ENCODE peak calls at places on chromosomes 6 and 20, in seven cellular contexts. One of them, this sample, is unnamed.
A peak's percentile ranks its signal among the peaks of the same experiment; 100 is the strongest.

GRCh38 chr20:7459123-7459522 is 481.1 kb downstream of the HAO1 start:
- DNase-seq in ovary: no peak
- DNase-seq in upper lobe of left lung: no peak
- DNase-seq in GM12878: no peak
- DNase-seq in body of pancreas: no peak
- DNase-seq in IMR-90: no peak
- DNase-seq in stomach: no peak
- DNase-seq in this sample: no peak

GRCh38 chr20:61314326-61315010 is 62.4 kb downstream of the CDH4 start:
- DNase-seq in stomach: no peak
- DNase-seq in ovary: no peak
- DNase-seq in IMR-90: no peak
- DNase-seq in GM12878: no peak
- DNase-seq in upper lobe of left lung: no peak
- DNase-seq in body of pancreas: no peak
- DNase-seq in this sample: no peak

GRCh38 chr6:29011276-29011734 is 6.2 kb upstream of the ZNF311 start:
- DNase-seq in IMR-90: peak; percentile 51
- DNase-seq in body of pancreas: peak; percentile 37
- DNase-seq in GM12878: no peak
- DNase-seq in stomach: no peak
- DNase-seq in ovary: peak; percentile 67
- DNase-seq in upper lobe of left lung: peak; percentile 73
- DNase-seq in this sample: no peak

GRCh38 chr20:49567421-49568256 is at the start of gene PTGIS:
- DNase-seq in GM12878: no peak
- DNase-seq in body of pancreas: peak; percentile 34
- DNase-seq in upper lobe of left lung: peak; percentile 88
- DNase-seq in stomach: peak; percentile 25
- DNase-seq in IMR-90: no peak
- DNase-seq in ovary: peak; percentile 61
- DNase-seq in this sample: no peak

GRCh38 chr20:58691773-58692578 is 624 bp upstream of the NPEPL1 start:
- DNase-seq in GM12878: no peak
- DNase-seq in body of pancreas: peak; percentile 35
- DNase-seq in ovary: peak; percentile 70
- DNase-seq in upper lobe of left lung: peak; percentile 58
- DNase-seq in stomach: peak; percentile 41
- DNase-seq in IMR-90: no peak
- DNase-seq in this sample: no peak

GRCh38 chr20:54177378-54177777 is 3.6 kb upstream of the CYP24A1 start:
- DNase-seq in IMR-90: no peak
- DNase-seq in upper lobe of left lung: no peak
- DNase-seq in body of pancreas: no peak
- DNase-seq in stomach: no peak
- DNase-seq in GM12878: no peak
- DNase-seq in ovary: no peak
- DNase-seq in this sample: no peak

GRCh38 chr6:164929155-164929977 is 380.0 kb downstream of the C6orf118 start:
- DNase-seq in body of pancreas: no peak
- DNase-seq in upper lobe of left lung: no peak
- DNase-seq in IMR-90: no peak
- DNase-seq in ovary: no peak
- DNase-seq in GM12878: no peak
- DNase-seq in stomach: no peak
- DNase-seq in this sample: no peak

GRCh38 chr20:8255945-8256632 is 124.0 kb downstream of the PLCB1 start:
- DNase-seq in stomach: no peak
- DNase-seq in IMR-90: no peak
- DNase-seq in upper lobe of left lung: no peak
- DNase-seq in body of pancreas: no peak
- DNase-seq in ovary: no peak
- DNase-seq in GM12878: no peak
- DNase-seq in this sample: no peak

GRCh38 chr6:43924222-43924702 is 154.3 kb downstream of the VEGFA start:
- DNase-seq in body of pancreas: peak; percentile 53
- DNase-seq in stomach: peak; percentile 61
- DNase-seq in ovary: no peak
- DNase-seq in IMR-90: peak; percentile 56
- DNase-seq in GM12878: peak; percentile 21
- DNase-seq in upper lobe of left lung: peak; percentile 82
- DNase-seq in this sample: peak; percentile 41

GRCh38 chr6:144149894-144150672 is at the start of gene STX11:
- DNase-seq in body of pancreas: peak; percentile 51
- DNase-seq in ovary: peak; percentile 41
- DNase-seq in IMR-90: peak; percentile 29
- DNase-seq in stomach: peak; percentile 67
- DNase-seq in GM12878: peak; percentile 57
- DNase-seq in upper lobe of left lung: peak; percentile 96
- DNase-seq in this sample: peak; percentile 54

GRCh38 chr20:48908661-48909316 is 12.7 kb upstream of the ARFGEF2 start:
- DNase-seq in ovary: no peak
- DNase-seq in upper lobe of left lung: no peak
- DNase-seq in body of pancreas: no peak
- DNase-seq in stomach: no peak
- DNase-seq in IMR-90: no peak
- DNase-seq in GM12878: no peak
- DNase-seq in this sample: no peak

GRCh38 chr20:41407617-41408016 is 41.0 kb upstream of the EMILIN3 start:
- DNase-seq in body of pancreas: no peak
- DNase-seq in stomach: no peak
- DNase-seq in ovary: no peak
- DNase-seq in IMR-90: no peak
- DNase-seq in upper lobe of left lung: no peak
- DNase-seq in GM12878: no peak
- DNase-seq in this sample: no peak

GRCh38 chr6:81950877-81951276 is 198.4 kb upstream of the TENT5A start:
- DNase-seq in stomach: no peak
- DNase-seq in GM12878: peak; percentile 54
- DNase-seq in upper lobe of left lung: no peak
- DNase-seq in body of pancreas: no peak
- DNase-seq in IMR-90: peak; percentile 85
- DNase-seq in ovary: no peak
- DNase-seq in this sample: no peak

GRCh38 chr6:14542670-14543366 is 425.2 kb downstream of the CD83 start:
- DNase-seq in stomach: no peak
- DNase-seq in GM12878: peak; percentile 5
- DNase-seq in upper lobe of left lung: no peak
- DNase-seq in ovary: no peak
- DNase-seq in body of pancreas: no peak
- DNase-seq in IMR-90: peak; percentile 96
- DNase-seq in this sample: no peak

GRCh38 chr6:52725133-52725529 is 38.1 kb downstream of the GSTA2 start:
- DNase-seq in ovary: no peak
- DNase-seq in body of pancreas: peak; percentile 74
- DNase-seq in upper lobe of left lung: no peak
- DNase-seq in IMR-90: no peak
- DNase-seq in GM12878: no peak
- DNase-seq in stomach: peak; percentile 66
- DNase-seq in this sample: no peak
- H3K4me1 ChIP-seq in ovary: no peaks in the 10 kb centered on the region
- H3K4me1 ChIP-seq in body of pancreas: peaks cover 64% of the 10 kb centered on the region
- H3K4me1 ChIP-seq in upper lobe of left lung: no peaks in the 10 kb centered on the region
- H3K4me1 ChIP-seq in IMR-90: no peaks in the 10 kb centered on the region
- H3K4me1 ChIP-seq in GM12878: peaks cover 5% of the 10 kb centered on the region
- H3K4me1 ChIP-seq in stomach: peaks cover 25% of the 10 kb centered on the region
- H3K4me1 ChIP-seq in this sample: no peaks in the 10 kb centered on the region

GRCh38 chr20:47351643-47352331 is 4.7 kb downstream of the ZMYND8 start:
- DNase-seq in IMR-90: no peak
- DNase-seq in body of pancreas: no peak
- DNase-seq in upper lobe of left lung: no peak
- DNase-seq in GM12878: no peak
- DNase-seq in ovary: no peak
- DNase-seq in stomach: no peak
- DNase-seq in this sample: no peak
- TF ChIP-seq POLR2A in IMR-90: no peak
- TF ChIP-seq POLR2A in body of pancreas: no peak
- TF ChIP-seq POLR2A in upper lobe of left lung: no peak
- TF ChIP-seq POLR2A in GM12878: no peak
- TF ChIP-seq POLR2A in ovary: no peak
- TF ChIP-seq POLR2A in stomach: no peak
- TF ChIP-seq POLR2A in this sample: no peak

GRCh38 chr20:64026-64603 is 23.4 kb upstream of the DEFB125 start:
- DNase-seq in stomach: no peak
- DNase-seq in upper lobe of left lung: no peak
- DNase-seq in body of pancreas: no peak
- DNase-seq in IMR-90: no peak
- DNase-seq in GM12878: no peak
- DNase-seq in ovary: no peak
- DNase-seq in this sample: no peak

GRCh38 chr20:60035-60918 is 27.2 kb upstream of the DEFB125 start:
- DNase-seq in IMR-90: no peak
- DNase-seq in upper lobe of left lung: no peak
- DNase-seq in body of pancreas: no peak
- DNase-seq in ovary: no peak
- DNase-seq in stomach: no peak
- DNase-seq in GM12878: no peak
- DNase-seq in this sample: no peak

GRCh38 chr20:61230-61629 is 26.2 kb upstream of the DEFB125 start:
- DNase-seq in upper lobe of left lung: no peak
- DNase-seq in GM12878: no peak
- DNase-seq in stomach: no peak
- DNase-seq in ovary: no peak
- DNase-seq in body of pancreas: no peak
- DNase-seq in IMR-90: no peak
- DNase-seq in this sample: no peak

GRCh38 chr20:61757-62156 is 25.7 kb upstream of the DEFB125 start:
- DNase-seq in IMR-90: no peak
- DNase-seq in GM12878: no peak
- DNase-seq in stomach: no peak
- DNase-seq in ovary: no peak
- DNase-seq in body of pancreas: no peak
- DNase-seq in upper lobe of left lung: no peak
- DNase-seq in this sample: no peak

GRCh38 chr20:62487-62886 is 25.0 kb upstream of the DEFB125 start:
- DNase-seq in ovary: no peak
- DNase-seq in body of pancreas: no peak
- DNase-seq in upper lobe of left lung: no peak
- DNase-seq in stomach: no peak
- DNase-seq in IMR-90: no peak
- DNase-seq in GM12878: no peak
- DNase-seq in this sample: no peak
- H3K9me3 ChIP-seq in ovary: no peaks in the 10 kb centered on the region
- H3K9me3 ChIP-seq in body of pancreas: peaks cover 7% of the 10 kb centered on the region
- H3K9me3 ChIP-seq in upper lobe of left lung: peaks cover 11% of the 10 kb centered on the region
- H3K9me3 ChIP-seq in stomach: peaks cover 30% of the 10 kb centered on the region
- H3K9me3 ChIP-seq in IMR-90: peaks cover 17% of the 10 kb centered on the region
- H3K9me3 ChIP-seq in GM12878: no peaks in the 10 kb centered on the region
- H3K9me3 ChIP-seq in this sample: no peaks in the 10 kb centered on the region

DNA sequence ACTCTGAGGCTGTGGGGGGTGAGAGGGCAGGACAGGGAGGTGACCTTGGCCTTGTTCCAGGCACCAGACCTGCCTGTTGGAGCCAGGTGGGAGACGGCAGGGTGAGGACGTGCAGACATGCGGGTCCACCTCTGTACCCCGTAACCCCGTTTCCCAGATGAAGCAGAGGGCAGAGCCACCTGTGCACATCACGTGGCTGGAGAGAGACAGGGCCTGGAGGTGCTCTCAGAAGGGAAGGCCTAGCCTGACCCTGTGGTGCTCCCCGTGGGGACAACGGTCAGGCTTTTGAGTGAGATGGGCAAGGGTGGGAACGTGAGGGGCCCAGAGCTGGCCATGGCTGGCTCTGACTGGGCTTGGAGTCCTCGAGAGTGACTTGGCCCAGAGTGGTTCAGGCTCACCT is 6.6 kb downstream of the NTSR1 start:
- DNase-seq in upper lobe of left lung: peak; percentile 46
- DNase-seq in ovary: no peak
- DNase-seq in IMR-90: no peak
- DNase-seq in stomach: no peak
- DNase-seq in GM12878: no peak
- DNase-seq in body of pancreas: no peak
- DNase-seq in this sample: no peak
- H3K4me1 ChIP-seq in upper lobe of left lung: no peaks in the 10 kb centered on the region
- H3K4me1 ChIP-seq in ovary: no peaks in the 10 kb centered on the region
- H3K4me1 ChIP-seq in IMR-90: peaks cover 8% of the 10 kb centered on the region
- H3K4me1 ChIP-seq in stomach: peaks cover 23% of the 10 kb centered on the region
- H3K4me1 ChIP-seq in GM12878: no peaks in the 10 kb centered on the region
- H3K4me1 ChIP-seq in body of pancreas: no peaks in the 10 kb centered on the region
- H3K4me1 ChIP-seq in this sample: no peaks in the 10 kb centered on the region